ENCODE peak calls at places on chromosomes 6 and 20, in nine cellular contexts. W, N, K, A, X, O, C, S and R are unnamed samples.

GRCh38 chr6:157268835-157269234 is 54.5 kb downstream of the TMEM242 start:
- DNase-seq in S (no peak), X (no peak), A (no peak), C (no peak), K (no peak), W (no peak), O (no peak), N (no peak), R (no peak)

GRCh38 chr6:21522007-21522758 is 71.4 kb upstream of the SOX4 start:
- DNase-seq in C (no peak), X (no peak), A (peak; percentile 88), K (no peak), N (no peak), W (no peak), S (peak; percentile 72), O (no peak), R (no peak)

GRCh38 chr6:165508321-165508889 is 154.6 kb downstream of the PDE10A start:
- DNase-seq in O (no peak), K (no peak), X (no peak), A (no peak), W (no peak), S (no peak), N (no peak), C (no peak), R (no peak)

GRCh38 chr6:90226257-90226656 is 70.4 kb downstream of the BACH2 start:
- DNase-seq in S (no peak), N (no peak), K (no peak), W (no peak), A (no peak), X (no peak), C (no peak), O (no peak), R (no peak)

GRCh38 chr20:32789896-32790750 is 27.9 kb downstream of the DNMT3B start:
- DNase-seq in K (peak; percentile 79), N (peak; percentile 71), C (peak; percentile 50), S (no peak), O (peak; percentile 58), A (peak; percentile 12), W (peak; percentile 84), X (peak; percentile 57), R (peak; percentile 19)

GRCh38 chr20:4161447-4162251 is 146.3 kb upstream of the RNF24 start:
- DNase-seq in A (no peak), O (no peak), N (no peak), X (no peak), S (no peak), W (no peak), C (no peak), K (no peak), R (peak; percentile 69)

GRCh38 chr20:3818155-3819151 is 1.9 kb upstream of the AP5S1 start:
- DNase-seq in W (peak; percentile 70), A (peak; percentile 41), K (no peak), O (peak; percentile 66), X (no peak), N (peak; percentile 97), S (no peak), C (peak; percentile 78), R (no peak)

GRCh38 chr6:96852605-96853004 is 15.3 kb upstream of the GPR63 start:
- DNase-seq in S (no peak), C (no peak), A (no peak), W (no peak), O (no peak), K (no peak), N (no peak), X (no peak), R (no peak)

GRCh38 chr6:11179088-11179977 is 53.1 kb downstream of the NEDD9 start:
- DNase-seq in X (no peak), K (no peak), A (peak; percentile 14), S (no peak), O (no peak), W (no peak), C (no peak), N (no peak), R (no peak)

GRCh38 chr20:12207875-12208274 is 290.2 kb downstream of the BTBD3 start:
- DNase-seq in N (peak; percentile 57), A (no peak), O (peak; percentile 22), C (no peak), W (no peak), X (no peak), S (no peak), K (no peak), R (no peak)

GRCh38 chr6:79586548-79586947 is 44.6 kb upstream of the SH3BGRL2 start:
- DNase-seq in W (no peak), X (no peak), A (no peak), O (peak; percentile 25), C (no peak), S (no peak), K (no peak), N (peak; percentile 54), R (no peak)

GRCh38 chr6:39092124-39092523 is 22.9 kb downstream of the SAYSD1 start:
- DNase-seq in A (peak; percentile 70), X (no peak), C (peak; percentile 6), N (peak; percentile 42), O (peak; percentile 39), S (no peak), W (no peak), K (no peak), R (no peak)

GRCh38 chr6:161444966-161445799 is 171.3 kb upstream of the AGPAT4 start:
- DNase-seq in S (no peak), A (no peak), C (no peak), O (no peak), W (no peak), K (no peak), X (no peak), N (peak; percentile 75), R (no peak)

GRCh38 chr6:31676322-31676903 is 4.5 kb downstream of the LY6G5C start:
- DNase-seq in K (no peak), C (no peak), X (no peak), N (no peak), W (no peak), A (no peak), S (no peak), O (no peak), R (no peak)

GRCh38 chr6:13924949-13925881 is at the start of gene RNF182:
- DNase-seq in O (no peak), S (no peak), X (no peak), A (peak; percentile 76), C (peak; percentile 11), N (peak; percentile 19), W (peak; percentile 83), K (no peak), R (no peak)

GRCh38 chr6:129131282-129131681 is 248.3 kb downstream of the LAMA2 start:
- DNase-seq in C (no peak), A (no peak), X (no peak), O (no peak), K (no peak), N (no peak), S (no peak), W (no peak), R (no peak)

GRCh38 chr6:76633259-76633658 is 560.8 kb upstream of the IMPG1 start:
- DNase-seq in K (no peak), X (no peak), S (no peak), W (no peak), O (no peak), N (peak; percentile 29), C (no peak), A (no peak), R (no peak)